ENCODE peak calls at places on chromosomes 7 and 10, in seven cellular contexts. E is cardiac muscle cell; V is HCT116; F is suprapubic skin; G is mucosa of descending colon; O is CD4-positive, alpha-beta memory T cell; K is left ventricle myocardium inferior. T is an unnamed sample.

GRCh38 chr7:27175005-27175625 is 995 bp upstream of the HOXA10 start:
- DNase-seq in E (no peak), V (no peak), F (peak), G (peak), O (no peak), K (peak), T (no peak)

GRCh38 chr7:159125944-159126248 is 18.8 kb downstream of the VIPR2 start:
- DNase-seq in E (no peak), V (no peak), F (peak), G (no peak), O (no peak), K (no peak), T (no peak)

GRCh38 chr10:124637091-124637700 is 107.0 kb downstream of the FAM53B start:
- DNase-seq in E (no peak), V (no peak), F (no peak), G (no peak), O (peak), K (no peak), T (no peak)

GRCh38 chr7:135756191-135756590 is 7.6 kb upstream of the FAM180A start:
- DNase-seq in E (no peak), V (no peak), F (no peak), G (no peak), O (no peak), K (no peak), T (no peak)

GRCh38 chr7:74354009-74354408 is 64.8 kb downstream of the CLIP2 start:
- DNase-seq in E (no peak), V (no peak), F (no peak), G (no peak), O (no peak), K (no peak), T (no peak)

GRCh38 chr10:111709630-111710029 is 473.9 kb downstream of the GPAM start:
- DNase-seq in E (no peak), V (no peak), F (no peak), G (no peak), O (no peak), K (no peak), T (no peak)

GRCh38 chr10:130206216-130206737 is 70.1 kb downstream of the GLRX3 start:
- DNase-seq in E (no peak), V (no peak), F (no peak), G (no peak), O (no peak), K (no peak), T (no peak)

GRCh38 chr10:44958196-44958896 is 1.3 kb upstream of the RASSF4 start:
- DNase-seq in E (peak), V (no peak), F (no peak), G (no peak), O (no peak), K (no peak), T (no peak)

GRCh38 chr7:128322040-128322643 is 21.6 kb downstream of the RBM28 start:
- DNase-seq in E (peak), V (no peak), F (no peak), G (no peak), O (no peak), K (no peak), T (peak)

GRCh38 chr10:89032141-89032814 is 41.7 kb downstream of the FAS start:
- DNase-seq in E (peak), V (peak), F (no peak), G (no peak), O (no peak), K (peak), T (no peak)

GRCh38 chr7:99514050-99514449 is 9.6 kb downstream of the ZKSCAN5 start:
- DNase-seq in E (peak), V (no peak), F (no peak), G (no peak), O (no peak), K (no peak), T (no peak)

GRCh38 chr7:35697414-35698175 is 2.7 kb upstream of the HERPUD2 start:
- DNase-seq in E (peak), V (no peak), F (no peak), G (no peak), O (no peak), K (no peak), T (no peak)

GRCh38 chr7:525740-526139 is 6.1 kb upstream of the PDGFA start:
- DNase-seq in E (no peak), V (no peak), F (no peak), G (no peak), O (no peak), K (no peak), T (no peak)

GRCh38 chr10:14353291-14353913 is 22.7 kb upstream of the FRMD4A start:
- DNase-seq in E (no peak), V (no peak), F (no peak), G (no peak), O (no peak), K (no peak), T (no peak)

GRCh38 chr7:17022915-17023314 is 141.1 kb upstream of the AGR3 start:
- DNase-seq in E (no peak), V (no peak), F (no peak), G (no peak), O (peak), K (no peak), T (no peak)

GRCh38 chr7:5345171-5345570 is 62.4 kb downstream of the SLC29A4 start:
- DNase-seq in E (no peak), V (no peak), F (no peak), G (no peak), O (no peak), K (no peak), T (no peak)

GRCh38 chr10:85105614-85106013 is 777.2 kb downstream of the CCSER2 start:
- DNase-seq in E (no peak), V (peak), F (no peak), G (no peak), O (no peak), K (no peak), T (no peak)

GRCh38 chr10:97898429-97898828 is 48.8 kb downstream of the GOLGA7B start:
- DNase-seq in E (peak), V (no peak), F (no peak), G (no peak), O (no peak), K (no peak), T (no peak)

GRCh38 chr10:107165007-107165406 is 501 bp upstream of the SORCS1 start:
- DNase-seq in E (no peak), V (no peak), F (no peak), G (no peak), O (no peak), K (no peak), T (no peak)

GRCh38 chr10:92692085-92692671 is 2.4 kb downstream of the HHEX start:
- DNase-seq in E (no peak), V (no peak), F (no peak), G (peak), O (no peak), K (no peak), T (no peak)

GRCh38 chr10:5089869-5090268 is 4.3 kb upstream of the AKR1C3 start:
- DNase-seq in E (peak), V (peak), F (no peak), G (no peak), O (no peak), K (no peak), T (peak)

GRCh38 chr7:41222704-41223103 is 480.2 kb downstream of the INHBA start:
- DNase-seq in E (peak), V (no peak), F (no peak), G (no peak), O (no peak), K (no peak), T (no peak)

GRCh38 chr7:318476-319266 is 28.7 kb downstream of the FOXL3 start:
- DNase-seq in E (no peak), V (no peak), F (no peak), G (peak), O (no peak), K (no peak), T (no peak)

GRCh38 chr7:29825750-29826529 is 19.6 kb downstream of the WIPF3 start:
- DNase-seq in E (no peak), V (no peak), F (no peak), G (no peak), O (no peak), K (no peak), T (no peak)

GRCh38 chr10:18216482-18216881 is 76.3 kb downstream of the CACNB2 start:
- DNase-seq in E (peak), V (no peak), F (no peak), G (no peak), O (no peak), K (no peak), T (no peak)

GRCh38 chr10:3294919-3295318 is 122.3 kb upstream of the PITRM1 start:
- DNase-seq in E (no peak), V (no peak), F (no peak), G (no peak), O (no peak), K (no peak), T (no peak)

GRCh38 chr10:49744924-49745605 is 17.1 kb downstream of the OGDHL start:
- DNase-seq in E (no peak), V (no peak), F (peak), G (no peak), O (no peak), K (no peak), T (no peak)

GRCh38 chr10:114515515-114515914 is 111.2 kb upstream of the AFAP1L2 start:
- DNase-seq in E (no peak), V (no peak), F (no peak), G (no peak), O (no peak), K (no peak), T (no peak)

GRCh38 chr7:70663680-70664079 is 468.3 kb upstream of the GALNT17 start:
- DNase-seq in E (no peak), V (no peak), F (no peak), G (no peak), O (no peak), K (no peak), T (no peak)

GRCh38 chr7:99011341-99011705 is 132.6 kb downstream of the SMURF1 start:
- DNase-seq in E (no peak), V (no peak), F (peak), G (no peak), O (no peak), K (no peak), T (no peak)

GRCh38 chr7:5502726-5503243 is 79.2 kb upstream of the TNRC18 start:
- DNase-seq in E (no peak), V (no peak), F (no peak), G (no peak), O (no peak), K (no peak), T (no peak)

GRCh38 chr10:104076743-104077160 is 8.9 kb downstream of the COL17A1 start:
- DNase-seq in E (peak), V (no peak), F (no peak), G (no peak), O (no peak), K (peak), T (no peak)

GRCh38 chr7:143505845-143506244 is 28.2 kb downstream of the TAS2R41 start:
- DNase-seq in E (no peak), V (no peak), F (no peak), G (no peak), O (no peak), K (no peak), T (no peak)

GRCh38 chr7:140479739-140480084 is 407 bp upstream of the MKRN1 start:
- DNase-seq in E (no peak), V (no peak), F (no peak), G (no peak), O (no peak), K (no peak), T (no peak)

GRCh38 chr7:140475747-140476333 is 3.5 kb downstream of the MKRN1 start:
- DNase-seq in E (peak), V (peak), F (no peak), G (no peak), O (peak), K (no peak), T (peak)

GRCh38 chr7:140478361-140479061 is 794 bp downstream of the MKRN1 start:
- DNase-seq in E (peak), V (no peak), F (peak), G (peak), O (peak), K (peak), T (peak)

GRCh38 chr7:140479062-140479738 is at the start of gene MKRN1:
- DNase-seq in E (peak), V (peak), F (peak), G (peak), O (peak), K (peak), T (peak)

GRCh38 chr7:140476698-140477261 is 2.5 kb downstream of the MKRN1 start:
- DNase-seq in E (no peak), V (no peak), F (no peak), G (no peak), O (no peak), K (no peak), T (no peak)
- H3K4me3 ChIP-seq in E (peak), V (no peak), F (peak), G (no peak), O (peak), K (peak), T (no peak)

GRCh38 chr10:101588879-101589278 is 758 bp downstream of the DPCD start:
- DNase-seq in E (peak), V (peak), F (no peak), G (no peak), O (no peak), K (no peak), T (no peak)
- H3K4me3 ChIP-seq in E (peak), V (peak), F (peak), G (no peak), O (peak), K (peak), T (peak)

DNA sequence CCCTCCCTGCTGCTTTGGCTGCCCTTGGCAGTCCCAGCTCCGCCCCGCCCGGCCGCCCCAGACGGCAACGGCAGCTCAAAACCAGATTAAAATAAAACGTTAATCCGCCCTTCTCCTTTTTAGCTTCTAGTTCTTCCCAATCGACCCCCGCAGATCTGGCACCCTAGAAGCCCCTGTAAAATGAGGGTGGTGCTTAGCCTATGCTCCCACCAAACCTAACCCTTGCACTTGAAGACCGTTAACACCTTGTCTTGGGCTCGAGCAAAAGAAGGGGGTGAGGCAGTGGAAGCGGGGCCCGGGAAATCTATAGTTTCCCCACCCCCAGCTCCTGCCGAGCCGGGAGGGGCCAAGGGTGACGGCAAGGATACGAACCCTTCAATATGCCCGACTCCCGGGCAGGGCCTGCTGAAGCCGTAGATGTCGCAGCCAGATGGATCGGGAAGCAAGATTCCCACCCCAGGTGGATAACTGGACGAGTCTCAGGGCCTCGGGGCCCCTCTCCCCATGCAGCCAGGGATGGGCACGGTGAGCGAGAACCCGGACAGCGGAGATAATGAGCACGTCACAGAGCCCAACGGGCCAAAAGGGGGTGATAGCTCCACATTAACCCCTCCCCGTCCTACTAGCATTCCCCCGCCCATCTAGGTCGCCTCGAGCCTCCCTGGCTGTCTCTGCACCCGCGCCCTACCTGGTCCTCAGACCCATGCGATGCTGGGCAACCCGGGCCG is 169.8 kb downstream of the NRF1 start:
- DNase-seq in E (no peak), V (peak), F (no peak), G (peak), O (no peak), K (no peak), T (no peak)
- H3K4me3 ChIP-seq in E (no peak), V (peak), F (peak), G (no peak), O (peak), K (peak), T (peak)

GRCh38 chr7:101402835-101403234 is 40.2 kb downstream of the COL26A1 start:
- DNase-seq in E (no peak), V (no peak), F (no peak), G (no peak), O (no peak), K (no peak), T (no peak)
- H3K4me3 ChIP-seq in E (no peak), V (no peak), F (no peak), G (no peak), O (no peak), K (no peak), T (no peak)

GRCh38 chr10:73494213-73494612 is 1.6 kb downstream of the PPP3CB start:
- DNase-seq in E (no peak), V (no peak), F (no peak), G (no peak), O (no peak), K (no peak), T (no peak)

GRCh38 chr10:73495884-73496674 is at the start of gene PPP3CB:
- DNase-seq in E (peak), V (peak), F (peak), G (peak), O (peak), K (peak), T (peak)

GRCh38 chr10:73494877-73495225 is 973 bp downstream of the PPP3CB start:
- DNase-seq in E (peak), V (no peak), F (no peak), G (no peak), O (no peak), K (no peak), T (no peak)

GRCh38 chr10:73495226-73495883 is 469 bp downstream of the PPP3CB start:
- DNase-seq in E (peak), V (peak), F (peak), G (peak), O (peak), K (peak), T (peak)

DNA sequence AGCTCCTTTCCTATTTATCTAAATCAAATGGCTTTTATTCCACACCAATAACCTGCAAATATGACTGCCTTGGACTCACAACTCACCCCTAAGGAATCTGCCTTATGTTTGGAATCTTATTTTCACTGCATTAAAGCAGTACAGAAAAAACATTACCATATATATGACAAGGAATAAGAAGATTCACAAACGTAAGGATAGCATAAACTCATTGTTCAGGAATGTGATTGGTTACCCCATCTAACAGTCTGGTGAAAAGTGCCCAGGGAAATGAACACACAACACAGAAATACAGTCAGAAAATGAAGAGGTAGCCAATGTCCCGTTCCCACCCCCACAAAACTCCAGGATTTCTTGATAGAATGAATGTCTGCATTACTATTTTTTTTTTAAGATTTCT is 2.0 kb downstream of the PPP3CB start:
- DNase-seq in E (peak), V (no peak), F (no peak), G (no peak), O (no peak), K (no peak), T (no peak)
- H3K4me3 ChIP-seq in E (no peak), V (peak), F (peak), G (no peak), O (no peak), K (peak), T (no peak)

T was measured in Jurkat, Clone E6-1.